ENCODE peak calls at places on chromosomes 7 and 10, in five cellular contexts. F is mesenchymal stem cell, R is lung, X is neural progenitor cell, N is keratinocyte. G is an unnamed sample.
A peak's percentile ranks its signal among the peaks of the same experiment; 100 is the strongest.

GRCh38 chr10:24552346-24553016 is 171.2 kb downstream of the ARHGAP21 start:
- DNase-seq in X (peak; percentile 64), F (no peak), R (peak; percentile 46), N (peak; percentile 49), G (no peak)

GRCh38 chr7:147199868-147200267 is 1083.3 kb downstream of the CNTNAP2 start:
- DNase-seq in N (no peak), F (no peak), X (no peak), R (no peak), G (no peak)

GRCh38 chr10:84155521-84155920 is 16.2 kb downstream of the GHITM start:
- DNase-seq in R (no peak), F (no peak), X (no peak), N (no peak), G (no peak)

GRCh38 chr7:90869335-90869734 is 273.2 kb downstream of the CDK14 start:
- DNase-seq in N (no peak), F (no peak), R (no peak), X (no peak), G (no peak)

GRCh38 chr10:8365935-8366911 is 311.7 kb downstream of the GATA3 start:
- DNase-seq in R (no peak), F (peak; percentile 81), N (peak; percentile 81), X (no peak), G (no peak)

GRCh38 chr10:88926484-88927249 is 25.9 kb downstream of the ACTA2 start:
- DNase-seq in F (peak; percentile 86), X (no peak), N (no peak), R (no peak), G (no peak)

GRCh38 chr7:141698247-141699015 is 3.5 kb downstream of the DENND11 start:
- DNase-seq in X (no peak), N (no peak), R (no peak), F (no peak), G (no peak)

GRCh38 chr7:80772347-80773101 is 134.1 kb downstream of the CD36 start:
- DNase-seq in N (no peak), R (no peak), F (no peak), X (no peak), G (no peak)

GRCh38 chr10:126223512-126224067 is 164.7 kb downstream of the ADAM12 start:
- DNase-seq in F (no peak), X (no peak), R (no peak), N (no peak), G (no peak)

GRCh38 chr7:10662982-10663884 is 310.4 kb upstream of the PHF14 start:
- DNase-seq in R (no peak), F (no peak), X (no peak), N (no peak), G (no peak)

GRCh38 chr10:48430402-48430993 is 124.0 kb downstream of the MAPK8 start:
- DNase-seq in R (no peak), N (no peak), X (no peak), F (no peak), G (no peak)

GRCh38 chr10:96261930-96262329 is 9.4 kb downstream of the BLNK start:
- DNase-seq in R (no peak), F (no peak), X (no peak), N (no peak), G (no peak)

GRCh38 chr7:142868881-142869415 is 14.1 kb downstream of the EPHB6 start:
- DNase-seq in F (no peak), N (no peak), X (no peak), R (no peak), G (no peak)

GRCh38 chr10:1272079-1272478 is 215.9 kb downstream of the WDR37 start:
- DNase-seq in N (no peak), X (no peak), F (no peak), R (no peak), G (no peak)

GRCh38 chr7:69749358-69749757 is 151.1 kb downstream of the AUTS2 start:
- DNase-seq in N (no peak), X (no peak), F (no peak), R (no peak), G (no peak)

GRCh38 chr10:17210361-17210760 is 8.9 kb upstream of the TRDMT1 start:
- DNase-seq in N (no peak), X (no peak), F (peak; percentile 22), R (no peak), G (no peak)

GRCh38 chr7:142535123-142535779 is 214.0 kb upstream of the PRSS1 start:
- DNase-seq in F (peak; percentile 83), R (no peak), N (peak; percentile 75), X (peak; percentile 89), G (no peak)

GRCh38 chr10:104233817-104234216 is 1.7 kb upstream of the CFAP43 start:
- DNase-seq in N (no peak), F (no peak), R (no peak), X (no peak), G (no peak)

DNA sequence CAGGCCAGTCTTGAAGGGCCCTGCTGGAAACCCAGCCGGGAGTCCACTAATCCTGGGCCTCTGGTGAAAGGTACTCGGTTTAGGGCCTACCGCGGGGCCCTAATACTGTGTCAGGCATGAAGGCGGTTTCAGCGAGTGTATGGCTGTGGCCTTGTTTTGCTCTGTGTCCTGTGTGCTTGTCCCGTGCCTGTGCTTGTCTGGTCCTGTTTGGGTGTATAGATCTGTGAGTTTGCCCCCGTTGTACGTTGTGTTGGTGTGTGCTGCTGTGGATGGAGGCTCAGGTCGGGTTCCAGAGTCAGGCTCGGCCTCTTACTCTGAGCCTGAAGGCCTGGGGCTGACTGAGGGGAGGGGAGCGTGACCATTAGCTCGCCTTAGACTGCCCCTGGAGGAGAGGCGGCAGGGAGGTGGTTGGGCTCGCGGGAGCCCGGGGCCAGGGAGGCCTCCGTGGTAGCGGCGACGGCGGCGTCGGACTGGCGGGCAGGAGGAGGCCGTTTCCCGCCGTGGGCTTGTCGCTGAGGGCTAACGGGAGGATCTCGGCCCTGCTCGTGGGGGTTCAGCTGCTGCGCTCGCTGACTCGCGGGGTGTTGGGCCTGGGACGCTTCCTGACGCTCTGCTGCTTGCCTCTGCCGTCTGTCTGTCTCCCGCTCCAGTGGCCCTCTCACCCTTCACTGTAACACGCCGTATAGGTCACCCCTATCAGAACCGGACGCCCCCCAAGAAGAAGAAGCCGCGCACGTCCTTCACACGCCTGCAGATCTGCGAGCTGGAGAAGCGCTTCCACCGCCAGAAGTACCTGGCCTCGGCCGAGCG is 2.6 kb downstream of the TLX1 start:
- DNase-seq in N (no peak), F (no peak), X (peak; percentile 72), R (no peak), G (no peak)
- H3K4me3 ChIP-seq in N (no peak overlapping the region), F (no peak overlapping the region), X (no peak overlapping the region), R (no peak overlapping the region), G (peak overlapping the region; percentile 7)

DNA sequence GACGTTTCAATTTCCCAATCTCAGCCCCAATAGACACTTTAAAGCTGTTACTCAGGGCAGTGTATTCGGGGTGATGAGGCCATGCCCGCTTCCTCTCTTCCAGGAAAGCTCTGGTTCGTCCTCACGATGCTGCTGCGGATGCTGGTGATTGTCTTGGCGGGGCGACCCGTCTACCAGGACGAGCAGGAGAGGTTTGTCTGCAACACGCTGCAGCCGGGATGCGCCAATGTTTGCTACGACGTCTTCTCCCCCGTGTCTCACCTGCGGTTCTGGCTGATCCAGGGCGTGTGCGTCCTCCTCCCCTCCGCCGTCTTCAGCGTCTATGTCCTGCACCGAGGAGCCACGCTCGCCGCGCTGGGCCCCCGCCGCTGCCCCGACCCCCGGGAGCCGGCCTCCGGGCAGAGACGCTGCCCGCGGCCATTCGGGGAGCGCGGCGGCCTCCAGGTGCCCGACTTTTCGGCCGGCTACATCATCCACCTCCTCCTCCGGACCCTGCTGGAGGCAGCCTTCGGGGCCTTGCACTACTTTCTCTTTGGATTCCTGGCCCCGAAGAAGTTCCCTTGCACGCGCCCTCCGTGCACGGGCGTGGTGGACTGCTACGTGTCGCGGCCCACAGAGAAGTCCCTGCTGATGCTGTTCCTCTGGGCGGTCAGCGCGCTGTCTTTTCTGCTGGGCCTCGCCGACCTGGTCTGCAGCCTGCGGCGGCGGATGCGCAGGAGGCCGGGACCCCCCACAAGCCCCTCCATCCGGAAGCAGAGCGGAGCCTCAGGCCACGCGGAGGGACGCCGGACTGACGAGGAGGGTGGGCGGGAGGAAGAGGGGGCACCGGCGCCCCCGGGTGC is 2.6 kb downstream of the GJD4 start:
- DNase-seq in X (no peak), N (no peak), R (no peak), F (no peak), G (no peak)
- H3K4me3 ChIP-seq in X (no peak overlapping the region), N (peak overlapping the region; percentile 61), R (peak overlapping the region; percentile 21), F (no peak overlapping the region), G (peak overlapping the region; percentile 52)

GRCh38 chr7:27046854-27047549 is 48.8 kb downstream of the HOXA1 start:
- DNase-seq in X (no peak), N (no peak), R (no peak), F (peak; percentile 76), G (no peak)
- H3K4me3 ChIP-seq in X (no peak overlapping the region), N (no peak overlapping the region), R (no peak overlapping the region), F (no peak overlapping the region), G (no peak overlapping the region)

DNA sequence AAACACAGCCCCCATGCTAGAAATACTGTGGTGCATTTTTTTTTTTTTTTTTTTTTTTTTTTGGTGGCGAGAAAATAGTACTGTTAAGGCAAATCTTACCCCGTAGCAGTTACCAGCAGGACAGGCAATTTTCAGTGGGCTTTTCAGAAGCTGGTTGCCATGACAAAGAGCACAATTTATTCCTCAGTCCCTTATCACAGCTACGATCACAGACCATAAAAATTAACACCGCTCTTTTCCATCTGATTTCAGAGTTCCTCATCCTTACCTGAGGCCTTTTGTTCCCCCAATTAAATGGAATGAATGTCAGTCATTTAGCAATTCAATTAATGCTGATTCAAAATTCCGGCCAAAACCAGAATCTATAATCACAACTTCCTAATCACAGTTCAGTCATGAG is 17.2 kb downstream of the CPA1 start:
- DNase-seq in R (no peak), X (no peak), N (no peak), F (no peak), G (no peak)
- H3K4me3 ChIP-seq in R (no peak overlapping the region), X (no peak overlapping the region), N (no peak overlapping the region), F (no peak overlapping the region), G (no peak overlapping the region)